ENCODE peak calls at places on chromosome 9, in four cellular contexts. One of them, this sample, is unnamed.

GRCh38 chr9:26540094-26540493 is 352.5 kb downstream of the CAAP1 start:
- DNase-seq in A549: no peak
- DNase-seq in GM12878: no peak
- DNase-seq in HepG2: peak; percentile 2
- DNase-seq in this sample: no peak

GRCh38 chr9:137412431-137412830 is 10.5 kb downstream of the EXD3 start:
- DNase-seq in A549: no peak
- DNase-seq in GM12878: no peak
- DNase-seq in HepG2: no peak
- DNase-seq in this sample: no peak

GRCh38 chr9:6787793-6788174 is 30.0 kb downstream of the KDM4C start:
- DNase-seq in A549: no peak
- DNase-seq in GM12878: no peak
- DNase-seq in HepG2: no peak
- DNase-seq in this sample: no peak

GRCh38 chr9:129910628-129911567 is 75.6 kb downstream of the USP20 start:
- DNase-seq in A549: peak; percentile 90
- DNase-seq in GM12878: no peak
- DNase-seq in HepG2: no peak
- DNase-seq in this sample: peak; percentile 80

GRCh38 chr9:130664191-130665028 is at the start of gene PRDM12:
- DNase-seq in A549: peak; percentile 47
- DNase-seq in GM12878: no peak
- DNase-seq in HepG2: no peak
- DNase-seq in this sample: no peak

GRCh38 chr9:134403292-134403681 is 77.0 kb downstream of the RXRA start:
- DNase-seq in A549: no peak
- DNase-seq in GM12878: no peak
- DNase-seq in HepG2: no peak
- DNase-seq in this sample: no peak

GRCh38 chr9:36078047-36078446 is 41.3 kb downstream of the RECK start:
- DNase-seq in A549: no peak
- DNase-seq in GM12878: no peak
- DNase-seq in HepG2: no peak
- DNase-seq in this sample: no peak

GRCh38 chr9:81492710-81493447 is 196.5 kb downstream of the TLE1 start:
- DNase-seq in A549: peak; percentile 52
- DNase-seq in GM12878: no peak
- DNase-seq in HepG2: peak; percentile 8
- DNase-seq in this sample: no peak

GRCh38 chr9:86321373-86321772 is 32.8 kb downstream of the TUT7 start:
- DNase-seq in A549: peak; percentile 64
- DNase-seq in GM12878: no peak
- DNase-seq in HepG2: no peak
- DNase-seq in this sample: no peak

GRCh38 chr9:70374962-70375618 is 39.4 kb downstream of the KLF9 start:
- DNase-seq in A549: no peak
- DNase-seq in GM12878: no peak
- DNase-seq in HepG2: no peak
- DNase-seq in this sample: no peak

GRCh38 chr9:96020822-96021615 is 145.5 kb downstream of the ERCC6L2 start:
- DNase-seq in A549: no peak
- DNase-seq in GM12878: no peak
- DNase-seq in HepG2: no peak
- DNase-seq in this sample: no peak

GRCh38 chr9:96203867-96204412 is 98.0 kb downstream of the HSD17B3 start:
- DNase-seq in A549: no peak
- DNase-seq in GM12878: no peak
- DNase-seq in HepG2: no peak
- DNase-seq in this sample: no peak

GRCh38 chr9:33379666-33380389 is 22.5 kb downstream of the AQP7 start:
- DNase-seq in A549: no peak
- DNase-seq in GM12878: no peak
- DNase-seq in HepG2: no peak
- DNase-seq in this sample: no peak

GRCh38 chr9:113929634-113930092 is 53.6 kb downstream of the ZNF618 start:
- DNase-seq in A549: no peak
- DNase-seq in GM12878: no peak
- DNase-seq in HepG2: no peak
- DNase-seq in this sample: peak; percentile 31

GRCh38 chr9:128232811-128233428 is 29.7 kb downstream of the DNM1 start:
- DNase-seq in A549: no peak
- DNase-seq in GM12878: no peak
- DNase-seq in HepG2: no peak
- DNase-seq in this sample: no peak

GRCh38 chr9:100170085-100170484 is 71.0 kb downstream of the INVS start:
- DNase-seq in A549: no peak
- DNase-seq in GM12878: no peak
- DNase-seq in HepG2: no peak
- DNase-seq in this sample: no peak

GRCh38 chr9:136043386-136044054 is 51.6 kb downstream of the NACC2 start:
- DNase-seq in A549: no peak
- DNase-seq in GM12878: no peak
- DNase-seq in HepG2: no peak
- DNase-seq in this sample: no peak

GRCh38 chr9:19517202-19517942 is 108.6 kb downstream of the ACER2 start:
- DNase-seq in A549: no peak
- DNase-seq in GM12878: no peak
- DNase-seq in HepG2: no peak
- DNase-seq in this sample: peak; percentile 54

GRCh38 chr9:94782367-94783120 is 56.0 kb downstream of the AOPEP start:
- DNase-seq in A549: no peak
- DNase-seq in GM12878: no peak
- DNase-seq in HepG2: no peak
- DNase-seq in this sample: no peak

DNA sequence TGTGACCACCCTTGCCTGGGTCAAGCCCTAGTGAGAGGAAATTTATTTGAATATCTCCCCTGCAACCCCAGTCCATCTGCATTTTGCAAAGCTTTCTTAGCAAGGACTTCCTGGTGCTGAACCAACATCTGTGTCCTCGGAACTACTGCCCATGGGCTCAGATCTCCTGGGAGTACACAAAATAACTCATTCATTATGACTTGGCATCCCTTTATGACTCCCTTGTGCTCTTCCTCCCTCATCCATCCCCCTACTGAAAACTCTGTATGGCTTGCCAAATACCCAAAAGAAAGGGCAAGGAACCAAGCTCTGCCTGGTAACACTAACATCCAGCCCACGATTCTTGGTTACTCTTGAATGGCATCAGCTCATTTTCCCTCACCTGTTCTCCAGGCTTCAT is 368.5 kb downstream of the NTRK2 start:
- DNase-seq in A549: no peak
- DNase-seq in GM12878: no peak
- DNase-seq in HepG2: no peak
- DNase-seq in this sample: no peak
- TF ChIP-seq POLR2AphosphoS2 in A549: no peak
- TF ChIP-seq POLR2AphosphoS2 in GM12878: no peak
- TF ChIP-seq POLR2AphosphoS2 in HepG2: no peak
- TF ChIP-seq POLR2AphosphoS2 in this sample: no peak

GRCh38 chr9:125536184-125537152 is 170.5 kb downstream of the MAPKAP1 start:
- DNase-seq in A549: no peak
- DNase-seq in GM12878: no peak
- DNase-seq in HepG2: no peak
- DNase-seq in this sample: no peak

GRCh38 chr9:125534934-125535701 is 171.9 kb downstream of the MAPKAP1 start:
- DNase-seq in A549: no peak
- DNase-seq in GM12878: no peak
- DNase-seq in HepG2: no peak
- DNase-seq in this sample: peak; percentile 11

GRCh38 chr9:125540497-125540896 is 166.5 kb downstream of the MAPKAP1 start:
- DNase-seq in A549: peak; percentile 37
- DNase-seq in GM12878: no peak
- DNase-seq in HepG2: no peak
- DNase-seq in this sample: no peak

GRCh38 chr9:125537442-125538091 is 169.4 kb downstream of the MAPKAP1 start:
- DNase-seq in A549: peak; percentile 9
- DNase-seq in GM12878: no peak
- DNase-seq in HepG2: no peak
- DNase-seq in this sample: no peak

DNA sequence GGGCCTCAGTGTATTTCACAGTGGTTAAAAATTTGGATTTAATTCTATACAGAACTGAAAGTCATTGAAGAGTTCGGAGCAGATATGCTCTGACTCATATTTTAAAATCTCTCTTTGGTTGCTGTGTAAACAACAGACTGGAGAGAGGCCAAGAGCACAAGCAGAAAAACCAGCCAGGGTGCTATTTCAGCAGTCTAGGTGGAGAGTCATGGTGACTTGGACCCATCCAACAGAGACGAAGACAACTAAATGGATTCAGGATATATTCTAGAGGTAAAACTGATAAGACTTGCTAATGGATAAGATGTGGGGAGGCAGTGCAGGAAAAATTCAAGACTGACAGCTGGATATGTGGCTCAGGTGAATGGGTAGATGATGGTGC is 168.9 kb downstream of the MAPKAP1 start:
- DNase-seq in A549: peak; percentile 72
- DNase-seq in GM12878: no peak
- DNase-seq in HepG2: peak; percentile 84
- DNase-seq in this sample: no peak
- TF ChIP-seq POLR2AphosphoS2 in A549: no peak
- TF ChIP-seq POLR2AphosphoS2 in GM12878: no peak
- TF ChIP-seq POLR2AphosphoS2 in HepG2: no peak
- TF ChIP-seq POLR2AphosphoS2 in this sample: no peak

GRCh38 chr9:125752070-125752628 is 5.0 kb downstream of the PBX3 start:
- DNase-seq in A549: no peak
- DNase-seq in GM12878: no peak
- DNase-seq in HepG2: no peak
- DNase-seq in this sample: no peak
- TF ChIP-seq POLR2AphosphoS2 in A549: no peak
- TF ChIP-seq POLR2AphosphoS2 in GM12878: no peak
- TF ChIP-seq POLR2AphosphoS2 in HepG2: no peak
- TF ChIP-seq POLR2AphosphoS2 in this sample: no peak

GRCh38 chr9:16532272-16532671 is 338.2 kb downstream of the BNC2 start:
- DNase-seq in A549: no peak
- DNase-seq in GM12878: no peak
- DNase-seq in HepG2: no peak
- DNase-seq in this sample: no peak

GRCh38 chr9:16535555-16535954 is 334.9 kb downstream of the BNC2 start:
- DNase-seq in A549: no peak
- DNase-seq in GM12878: no peak
- DNase-seq in HepG2: no peak
- DNase-seq in this sample: no peak

GRCh38 chr9:16530669-16531461 is 339.6 kb downstream of the BNC2 start:
- DNase-seq in A549: no peak
- DNase-seq in GM12878: no peak
- DNase-seq in HepG2: no peak
- DNase-seq in this sample: no peak

DNA sequence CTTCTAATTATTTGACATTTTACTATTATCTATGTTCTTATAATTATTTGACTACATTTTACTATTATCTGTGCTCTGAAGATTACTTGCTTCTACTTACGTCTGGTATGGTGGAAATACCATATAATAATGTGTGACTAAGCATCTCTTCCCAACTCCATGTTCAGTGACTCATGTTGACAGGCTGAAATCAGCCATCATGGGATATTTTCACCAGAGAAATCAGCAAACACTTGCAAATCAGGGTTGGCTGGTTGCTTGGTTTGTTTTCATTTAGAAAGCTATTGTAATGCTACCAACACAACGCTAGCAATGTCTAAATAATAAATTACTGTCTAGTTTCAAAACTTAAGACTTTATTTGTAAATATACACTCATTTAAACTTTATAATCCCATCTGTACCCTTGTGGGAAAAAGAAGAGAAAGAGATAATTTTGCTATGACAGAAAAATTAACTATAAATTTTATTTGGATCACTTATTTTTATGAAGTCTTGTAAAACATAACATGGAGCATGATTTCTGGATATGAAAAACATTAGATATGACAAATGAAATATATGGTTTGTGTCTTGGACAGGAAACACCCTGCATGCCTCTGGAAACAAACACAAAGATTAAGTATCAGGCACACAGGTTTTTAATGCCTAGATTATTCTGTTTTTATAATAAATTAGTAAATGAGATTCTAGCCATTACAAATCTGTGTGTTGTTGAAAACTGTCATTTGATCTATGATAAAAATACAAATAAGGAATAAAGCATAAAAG is 337.6 kb downstream of the BNC2 start:
- DNase-seq in A549: peak; percentile 62
- DNase-seq in GM12878: no peak
- DNase-seq in HepG2: no peak
- DNase-seq in this sample: no peak
- TF ChIP-seq POLR2AphosphoS2 in A549: no peak
- TF ChIP-seq POLR2AphosphoS2 in GM12878: no peak
- TF ChIP-seq POLR2AphosphoS2 in HepG2: no peak
- TF ChIP-seq POLR2AphosphoS2 in this sample: no peak

This sample was measured in K562.